ENCODE peak calls at places on chromosomes 4 and X, in eight cellular contexts. X is endodermal cell; L is pancreas; V is aorta; M is adipocyte; C is GM23338; U is ovary; D is CD4-positive, CD25-positive, alpha-beta regulatory T cell. Z is an unnamed sample. For H3K36me3, the result is how much of the 10 kb centered on the place peaks cover.

GRCh38 chr4:138802499-138802898 is 213.1 kb upstream of the NOCT start:
- DNase-seq in V (no peak), X (no peak), M (peak), U (no peak), C (no peak), L (no peak), D (no peak), Z (no peak)

GRCh38 chr4:40998680-40999358 is 215.5 kb downstream of the APBB2 start:
- DNase-seq in L (no peak), X (no peak), C (no peak), M (no peak), V (no peak), D (no peak), U (no peak), Z (no peak)

GRCh38 chr4:7139167-7139979 is 53.0 kb upstream of the SORCS2 start:
- DNase-seq in L (no peak), C (no peak), D (no peak), U (no peak), X (no peak), M (no peak), V (no peak), Z (no peak)

GRCh38 chr4:138892483-138893386 is 122.8 kb upstream of the NOCT start:
- DNase-seq in L (no peak), X (no peak), U (no peak), M (peak), D (no peak), C (no peak), V (no peak), Z (no peak)

GRCh38 chr4:189202182-189202868 is 738.3 kb upstream of the FRG1 start:
- DNase-seq in V (peak), L (peak), C (peak), D (no peak), M (peak), X (peak), U (peak), Z (peak)

GRCh38 chrX:54786972-54787371 is 11.1 kb downstream of the ITIH6 start:
- DNase-seq in U (no peak), D (peak), M (no peak), V (no peak), L (no peak), C (peak), X (peak), Z (peak)

GRCh38 chr4:84028340-84028739 is 470.8 kb downstream of the NKX6-1 start:
- DNase-seq in D (no peak), L (no peak), U (no peak), X (peak), M (no peak), V (no peak), C (peak), Z (no peak)

GRCh38 chrX:37380920-37381319 is 31.8 kb downstream of the PRRG1 start:
- DNase-seq in M (peak), V (no peak), U (no peak), D (no peak), C (no peak), L (no peak), X (no peak), Z (no peak)

GRCh38 chrX:153772608-153773217 is 8.1 kb upstream of the SRPK3 start:
- DNase-seq in M (no peak), D (no peak), C (no peak), U (no peak), V (no peak), X (no peak), L (no peak), Z (no peak)

DNA sequence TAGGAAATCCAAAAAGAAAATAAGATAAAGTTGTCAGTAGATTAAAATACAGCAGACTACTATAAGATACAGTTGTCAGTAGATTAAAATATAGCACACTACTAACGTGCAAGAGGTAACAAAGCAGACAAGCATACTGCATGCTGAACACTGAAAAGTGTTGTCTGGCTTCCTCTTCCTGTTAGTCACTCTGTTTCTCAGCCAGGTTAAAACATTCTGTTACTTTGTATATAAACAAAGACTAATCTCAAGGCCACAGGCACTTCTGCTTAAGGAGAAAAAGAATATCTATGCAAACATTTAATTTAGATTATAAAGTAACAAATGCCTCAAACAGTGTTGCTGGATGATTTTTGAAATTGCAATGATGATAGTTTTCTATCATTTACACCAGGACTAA is 41.0 kb upstream of the SCD5 start:
- DNase-seq in U (no peak), V (no peak), M (no peak), D (no peak), X (no peak), L (no peak), C (no peak), Z (no peak)
- H3K36me3 ChIP-seq in U (under half), V (under half), M (half or more), D (half or more), X (half or more), L (under half), C (under half), Z (half or more)

GRCh38 chr4:153409924-153410501 is 56.1 kb upstream of the TMEM131L start:
- DNase-seq in X (no peak), V (no peak), D (no peak), U (no peak), M (no peak), L (no peak), C (no peak), Z (no peak)

GRCh38 chr4:153418114-153418513 is 48.0 kb upstream of the TMEM131L start:
- DNase-seq in M (no peak), C (no peak), L (no peak), D (no peak), U (no peak), V (no peak), X (no peak), Z (peak)

GRCh38 chr4:153409412-153409811 is 56.7 kb upstream of the TMEM131L start:
- DNase-seq in V (peak), D (no peak), X (no peak), M (peak), U (no peak), L (no peak), C (no peak), Z (peak)

GRCh38 chr4:153418581-153418980 is 47.6 kb upstream of the TMEM131L start:
- DNase-seq in M (peak), C (peak), U (no peak), L (no peak), X (no peak), V (no peak), D (no peak), Z (no peak)

GRCh38 chr4:153413827-153414226 is 52.3 kb upstream of the TMEM131L start:
- DNase-seq in C (peak), M (no peak), L (no peak), D (no peak), X (no peak), U (no peak), V (no peak), Z (no peak)
- H3K36me3 ChIP-seq in C (under half), M (under half), L (under half), D (under half), X (under half), U (under half), V (under half), Z (under half)

DNA sequence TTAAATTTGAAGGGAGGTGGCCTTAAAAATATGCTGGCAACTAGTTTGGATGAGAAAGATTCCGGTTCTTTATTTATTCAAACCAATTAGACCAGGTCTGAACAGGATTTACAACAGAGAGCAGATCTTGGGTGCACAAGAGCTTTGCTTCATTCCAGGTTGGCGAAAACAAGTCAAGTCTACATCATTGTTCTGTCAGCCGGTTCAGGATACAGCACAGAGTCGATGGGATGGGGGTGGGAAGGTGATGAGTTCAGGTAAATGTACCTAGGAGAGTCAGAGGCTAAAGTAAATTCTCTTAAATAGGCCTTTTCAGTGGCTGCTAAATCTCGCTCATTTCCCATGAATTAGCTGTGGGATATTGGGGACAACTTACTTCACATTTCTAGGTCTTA is 882 bp upstream of the STIM2 start:
- DNase-seq in C (peak), V (no peak), L (no peak), X (peak), D (no peak), U (no peak), M (no peak), Z (no peak)
- H3K36me3 ChIP-seq in C (under half), V (under half), L (under half), X (under half), D (under half), U (under half), M (under half), Z (under half)

GRCh38 chrX:33987458-33987857 is 144.7 kb downstream of the FAM47A start:
- DNase-seq in D (no peak), X (peak), C (no peak), M (no peak), U (no peak), L (no peak), V (no peak), Z (no peak)
- H3K36me3 ChIP-seq in D (under half), X (under half), C (under half), M (under half), U (under half), L (under half), V (under half), Z (under half)